ENCODE peak calls at places on chromosomes 12 and 14, in four cellular contexts. N is tibial nerve, D is tibial artery, Q is mammary epithelial cell. F is an unnamed sample.

GRCh38 chr14:64682173-64682710 is 22.0 kb upstream of the PLEKHG3 start:
- DNase-seq in N (peak; percentile 63), D (peak; percentile 83), Q (peak; percentile 87), F (no peak)

GRCh38 chr14:106586098-106586704 is 1059.8 kb downstream of the TMEM121 start:
- DNase-seq in N (no peak), D (no peak), Q (no peak), F (no peak)

GRCh38 chr12:108734200-108734906 is 3.0 kb upstream of the CORO1C start:
- DNase-seq in N (no peak), D (no peak), Q (peak; percentile 97), F (no peak)

GRCh38 chr14:31934767-31935266 is 142.3 kb upstream of the ARHGAP5 start:
- DNase-seq in N (no peak), D (no peak), Q (peak; percentile 76), F (no peak)

GRCh38 chr14:51552768-51553426 is 98.8 kb upstream of the FRMD6 start:
- DNase-seq in N (no peak), D (no peak), Q (peak; percentile 61), F (no peak)

GRCh38 chr14:32724864-32725550 is 213.7 kb upstream of the NPAS3 start:
- DNase-seq in N (no peak), D (no peak), Q (peak; percentile 40), F (no peak)

GRCh38 chr14:57751400-57751799 is 114.5 kb downstream of the SLC35F4 start:
- DNase-seq in N (no peak), D (no peak), Q (no peak), F (no peak)

GRCh38 chr12:50764861-50765324 is 992 bp downstream of the ATF1 start:
- DNase-seq in N (no peak), D (no peak), Q (peak; percentile 57), F (no peak)

GRCh38 chr12:109818900-109819500 is 14.2 kb downstream of the TRPV4 start:
- DNase-seq in N (no peak), D (no peak), Q (peak; percentile 95), F (no peak)

GRCh38 chr12:2364566-2365165 is 311.9 kb downstream of the CACNA1C start:
- DNase-seq in N (no peak), D (no peak), Q (peak; percentile 76), F (no peak)

GRCh38 chr12:86261142-86261541 is 5.0 kb upstream of the MGAT4C start:
- DNase-seq in N (no peak), D (no peak), Q (peak; percentile 19), F (no peak)

GRCh38 chr12:122864894-122865253 is 29.6 kb downstream of the HIP1R start:
- DNase-seq in N (no peak), D (no peak), Q (no peak), F (no peak)

DNA sequence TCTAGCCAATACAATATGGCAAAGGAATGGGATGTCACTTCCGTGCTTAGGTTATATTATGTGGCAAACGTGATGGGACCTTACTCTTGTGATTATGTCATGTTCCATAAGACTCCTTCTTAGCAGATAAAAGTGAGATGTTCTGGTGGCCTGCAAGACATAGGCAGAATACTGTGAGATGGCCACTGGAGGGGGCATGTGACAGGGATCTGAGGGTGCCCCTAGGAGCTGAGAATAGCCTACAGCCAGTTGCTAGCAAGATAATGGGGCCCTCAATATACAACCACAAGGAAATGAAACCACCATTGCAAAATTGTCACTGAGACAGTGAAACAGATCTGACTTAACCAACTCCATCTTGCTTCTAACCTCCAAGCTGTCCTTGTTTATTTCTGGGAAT is 151.4 kb upstream of the SSTR1 start:
- DNase-seq in N (no peak), D (no peak), Q (no peak), F (no peak)
- TF ChIP-seq CTCF in N (no peak), D (no peak), Q (no peak), F (no peak)

GRCh38 chr12:69649529-69649928 is 38.8 kb upstream of the LRRC10 start:
- DNase-seq in N (no peak), D (no peak), Q (no peak), F (no peak)
- TF ChIP-seq CTCF in N (no peak), D (no peak), Q (no peak), F (no peak)

GRCh38 chr12:31021809-31022492 is 51.7 kb upstream of the DDX11 start:
- DNase-seq in N (no peak), D (no peak), Q (no peak), F (no peak)
- TF ChIP-seq CTCF in N (no peak), D (no peak), Q (no peak), F (no peak)

GRCh38 chr14:105347587-105347968 is 33.0 kb downstream of the PACS2 start:
- DNase-seq in N (no peak), D (no peak), Q (no peak), F (no peak)

GRCh38 chr14:105348169-105348944 is 33.8 kb downstream of the PACS2 start:
- DNase-seq in N (no peak), D (no peak), Q (no peak), F (no peak)

GRCh38 chr14:105348945-105349699 is 34.6 kb downstream of the PACS2 start:
- DNase-seq in N (no peak), D (no peak), Q (no peak), F (no peak)

GRCh38 chr14:105346200-105346533 is 31.6 kb downstream of the PACS2 start:
- DNase-seq in N (no peak), D (no peak), Q (no peak), F (no peak)

GRCh38 chr14:105346880-105347586 is 32.5 kb downstream of the PACS2 start:
- DNase-seq in N (no peak), D (no peak), Q (no peak), F (no peak)
- TF ChIP-seq CTCF in N (no peak), D (no peak), Q (no peak), F (no peak)

DNA sequence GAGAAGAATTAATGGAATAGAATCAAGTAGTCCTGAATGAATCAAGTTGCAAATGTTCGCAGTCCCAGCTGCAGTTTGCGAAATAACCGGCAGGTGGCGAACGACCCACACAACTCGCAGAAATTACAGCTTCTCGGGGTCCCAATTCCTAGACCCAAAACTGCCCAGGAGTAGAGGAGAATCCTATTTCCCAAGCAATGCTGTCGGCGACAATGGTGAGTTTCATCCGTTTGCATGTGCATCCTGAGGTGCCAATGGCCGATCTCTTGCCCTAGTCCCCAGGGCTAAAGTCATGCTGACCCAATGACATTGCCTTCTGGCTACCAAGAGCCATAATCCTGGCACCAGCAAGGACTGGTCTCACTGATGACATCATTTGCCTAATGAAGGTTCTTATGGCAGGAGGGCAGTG is 8.5 kb upstream of the ASCL1 start:
- DNase-seq in N (peak; percentile 40), D (peak; percentile 40), Q (no peak), F (peak; percentile 60)
- TF ChIP-seq CTCF in N (peak; percentile 90), D (peak; percentile 48), Q (peak; percentile 81), F (no peak)

GRCh38 chr12:97335093-97335492 is 127.5 kb upstream of the RMST start:
- DNase-seq in N (no peak), D (no peak), Q (no peak), F (no peak)
- TF ChIP-seq CTCF in N (no peak), D (no peak), Q (no peak), F (no peak)

DNA sequence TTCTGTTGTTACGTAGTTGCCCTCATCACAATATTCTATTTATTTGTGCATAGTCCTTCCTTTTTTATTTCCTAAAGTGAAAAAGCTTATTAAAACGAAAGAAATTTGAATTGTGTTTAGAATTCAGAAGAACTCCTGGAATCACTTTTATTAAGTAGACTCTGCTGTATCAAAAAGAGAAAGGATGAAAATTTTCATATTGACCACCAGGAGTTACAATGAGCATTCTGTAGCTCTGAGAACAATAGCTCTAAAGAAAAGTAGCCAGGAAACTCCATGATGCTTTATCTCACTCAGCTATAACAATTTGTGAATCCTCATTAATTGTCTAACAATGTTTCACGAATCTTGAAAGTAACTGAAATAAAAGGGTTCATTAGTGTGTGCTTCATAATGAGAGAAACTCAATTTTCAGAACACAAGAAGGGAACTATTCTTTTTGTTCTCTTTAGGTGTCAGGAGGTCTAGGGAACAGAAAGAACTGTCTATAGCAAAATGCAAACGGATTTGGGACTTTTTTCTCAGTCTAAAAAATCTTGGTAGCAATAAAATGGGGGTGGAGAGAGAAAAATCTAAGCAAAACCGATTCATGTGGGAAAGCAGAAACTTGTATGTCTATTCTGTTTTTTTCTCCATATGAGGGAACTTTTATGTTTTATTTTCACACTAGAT is 19.3 kb downstream of the ASCL1 start:
- DNase-seq in N (no peak), D (no peak), Q (no peak), F (no peak)
- TF ChIP-seq CTCF in N (no peak), D (no peak), Q (no peak), F (no peak)

F was measured in omental fat pad.